ENCODE peak calls at places on chromosomes 16 and 17, in six cellular contexts. E, W, H, T, N and Q are unnamed samples.

GRCh38 chr17:66304304-66305174 is 2.1 kb downstream of the PRKCA start:
- DNase-seq in E (peak), W (peak), H (peak), T (no peak), N (peak), Q (peak)

GRCh38 chr17:15306406-15306970 is 34.9 kb downstream of the TEKT3 start:
- DNase-seq in E (no peak), W (no peak), H (no peak), T (no peak), N (no peak), Q (no peak)

GRCh38 chr16:19559242-19559910 is 3.9 kb downstream of the VPS35L start:
- DNase-seq in E (no peak), W (peak), H (peak), T (no peak), N (peak), Q (peak)

GRCh38 chr16:66523861-66524354 is 26.0 kb downstream of the TK2 start:
- DNase-seq in E (no peak), W (no peak), H (no peak), T (no peak), N (no peak), Q (peak)

GRCh38 chr17:69048634-69049033 is 12.1 kb downstream of the ABCA9 start:
- DNase-seq in E (no peak), W (no peak), H (no peak), T (no peak), N (no peak), Q (no peak)

GRCh38 chr17:18258356-18259038 is at the start of gene FLII:
- DNase-seq in E (peak), W (peak), H (peak), T (no peak), N (peak), Q (peak)

GRCh38 chr17:80743181-80743771 is 198.6 kb downstream of the RPTOR start:
- DNase-seq in E (peak), W (no peak), H (peak), T (no peak), N (no peak), Q (no peak)

GRCh38 chr16:21184834-21185233 is 26.4 kb downstream of the LDAF1 start:
- DNase-seq in E (no peak), W (peak), H (no peak), T (no peak), N (no peak), Q (no peak)

GRCh38 chr17:56184650-56185049 is 31.4 kb downstream of the ANKFN1 start:
- DNase-seq in E (no peak), W (no peak), H (no peak), T (no peak), N (no peak), Q (no peak)

GRCh38 chr17:33895491-33895890 is 359.6 kb upstream of the CCL2 start:
- DNase-seq in E (no peak), W (no peak), H (no peak), T (no peak), N (peak), Q (no peak)

GRCh38 chr16:48498761-48499600 is 111.0 kb downstream of the N4BP1 start:
- DNase-seq in E (no peak), W (no peak), H (no peak), T (no peak), N (no peak), Q (peak)

GRCh38 chr16:55324491-55325447 is 766 bp downstream of the IRX6 start:
- DNase-seq in E (no peak), W (peak), H (no peak), T (no peak), N (no peak), Q (no peak)

GRCh38 chr17:10681866-10682446 is 15.4 kb downstream of the SCO1 start:
- DNase-seq in E (no peak), W (no peak), H (no peak), T (no peak), N (no peak), Q (no peak)

GRCh38 chr17:77429985-77430752 is 289.4 kb downstream of the SEC14L1 start:
- DNase-seq in E (peak), W (peak), H (peak), T (no peak), N (peak), Q (peak)

GRCh38 chr16:85112364-85112763 is at the start of gene CIBAR2:
- DNase-seq in E (no peak), W (peak), H (no peak), T (no peak), N (peak), Q (no peak)

GRCh38 chr17:14019186-14019956 is 49.9 kb upstream of the COX10 start:
- DNase-seq in E (no peak), W (no peak), H (no peak), T (no peak), N (no peak), Q (peak)

GRCh38 chr17:39823407-39824054 is 40.6 kb downstream of the IKZF3 start:
- DNase-seq in E (no peak), W (no peak), H (peak), T (no peak), N (no peak), Q (no peak)

GRCh38 chr17:16407911-16408588 is 7.3 kb upstream of the TRPV2 start:
- DNase-seq in E (no peak), W (no peak), H (peak), T (no peak), N (peak), Q (peak)

GRCh38 chr16:74713876-74714275 is 13.2 kb upstream of the MLKL start:
- DNase-seq in E (no peak), W (no peak), H (no peak), T (no peak), N (no peak), Q (no peak)

GRCh38 chr17:13153036-13153435 is 135.2 kb upstream of the ELAC2 start:
- DNase-seq in E (no peak), W (no peak), H (no peak), T (no peak), N (no peak), Q (no peak)

GRCh38 chr17:14297161-14297851 is 3.6 kb upstream of the HS3ST3B1 start:
- DNase-seq in E (peak), W (no peak), H (peak), T (no peak), N (peak), Q (peak)

GRCh38 chr17:34619687-34620217 is 40.4 kb downstream of the TMEM132E start:
- DNase-seq in E (no peak), W (no peak), H (no peak), T (no peak), N (peak), Q (no peak)

GRCh38 chr17:42531455-42532354 is 4.3 kb upstream of the NAGLU start:
- DNase-seq in E (peak), W (peak), H (peak), T (no peak), N (peak), Q (peak)

GRCh38 chr16:22353188-22353919 is 21.1 kb downstream of the CDR2 start:
- DNase-seq in E (no peak), W (peak), H (no peak), T (no peak), N (no peak), Q (peak)

GRCh38 chr17:62923515-62924150 is 42.4 kb upstream of the TANC2 start:
- DNase-seq in E (no peak), W (no peak), H (no peak), T (no peak), N (no peak), Q (no peak)

GRCh38 chr16:11437069-11437468 is 91.8 kb downstream of the RMI2 start:
- DNase-seq in E (no peak), W (no peak), H (no peak), T (no peak), N (peak), Q (no peak)

GRCh38 chr16:83847371-83848225 is 39.8 kb downstream of the HSBP1 start:
- DNase-seq in E (no peak), W (no peak), H (peak), T (no peak), N (peak), Q (peak)